ENCODE peak calls at places on chromosome 6, in eight cellular contexts. U, V, K, O, H, I, G and L are unnamed samples.
A peak's percentile ranks its signal among the peaks of the same experiment; 100 is the strongest.

GRCh38 chr6:15946701-15947390 is 182.0 kb upstream of the MYLIP start:
- DNase-seq in U (no peak), V (no peak), K (peak; percentile 82), O (no peak), H (no peak), I (no peak), G (no peak), L (no peak)

GRCh38 chr6:47714802-47715201 is 16.4 kb downstream of the ADGRF4 start:
- DNase-seq in U (peak; percentile 74), V (no peak), K (no peak), O (no peak), H (no peak), I (no peak), G (no peak), L (no peak)

GRCh38 chr6:31680226-31680840 is 534 bp downstream of the LY6G5C start:
- DNase-seq in U (no peak), V (no peak), K (no peak), O (no peak), H (no peak), I (no peak), G (no peak), L (no peak)

GRCh38 chr6:6686748-6687601 is 98.5 kb downstream of the LY86 start:
- DNase-seq in U (peak; percentile 64), V (peak; percentile 24), K (peak; percentile 43), O (peak; percentile 100), H (peak; percentile 99), I (no peak), G (peak; percentile 97), L (peak; percentile 60)

GRCh38 chr6:106622412-106622811 is 6.9 kb downstream of the RTN4IP1 start:
- DNase-seq in U (no peak), V (no peak), K (no peak), O (no peak), H (no peak), I (no peak), G (no peak), L (no peak)

GRCh38 chr6:160132776-160133338 is 11.2 kb downstream of the SLC22A1 start:
- DNase-seq in U (no peak), V (no peak), K (no peak), O (no peak), H (peak; percentile 37), I (no peak), G (no peak), L (no peak)

GRCh38 chr6:113299526-113299925 is 557.6 kb upstream of the MARCKS start:
- DNase-seq in U (no peak), V (no peak), K (no peak), O (no peak), H (no peak), I (no peak), G (no peak), L (no peak)

GRCh38 chr6:113903666-113904330 is 46.7 kb downstream of the MARCKS start:
- DNase-seq in U (no peak), V (no peak), K (no peak), O (no peak), H (peak; percentile 20), I (no peak), G (no peak), L (no peak)

GRCh38 chr6:38508286-38508685 is 131.4 kb downstream of the BTBD9 start:
- DNase-seq in U (no peak), V (no peak), K (no peak), O (no peak), H (no peak), I (no peak), G (no peak), L (no peak)

GRCh38 chr6:39923394-39923793 is 10.9 kb downstream of the MOCS1 start:
- DNase-seq in U (no peak), V (no peak), K (no peak), O (peak; percentile 2), H (peak; percentile 85), I (no peak), G (no peak), L (no peak)

GRCh38 chr6:68087399-68088133 is 547.5 kb upstream of the ADGRB3 start:
- DNase-seq in U (peak; percentile 83), V (no peak), K (no peak), O (no peak), H (no peak), I (no peak), G (no peak), L (no peak)

GRCh38 chr6:156867121-156867520 is 89.9 kb downstream of the ARID1B start:
- DNase-seq in U (no peak), V (no peak), K (no peak), O (no peak), H (no peak), I (no peak), G (no peak), L (no peak)

GRCh38 chr6:108622601-108623335 is 62.1 kb downstream of the FOXO3 start:
- DNase-seq in U (peak; percentile 79), V (no peak), K (no peak), O (no peak), H (peak; percentile 77), I (no peak), G (peak; percentile 35), L (peak; percentile 72)